ENCODE peak calls at places on chromosomes 1 and 21, in nine cellular contexts. F is cardiac muscle cell; L is left lung; R is psoas muscle; W is upper lobe of right lung; V is heart right ventricle; M is CD8-positive, alpha-beta T cell; D is GM12878; A is AG04450. U is an unnamed sample. For H3K9me3, the result is how much of the 10 kb centered on the place peaks cover.

GRCh38 chr1:223201967-223202366 is 58.9 kb upstream of the TLR5 start:
- DNase-seq in A (no peak), F (no peak), M (no peak), L (peak), W (no peak), R (no peak), V (no peak), D (no peak), U (no peak)

GRCh38 chr1:9455487-9456237 is 83.6 kb upstream of the SLC25A33 start:
- DNase-seq in F (peak), W (peak), R (peak), L (peak), V (peak), D (no peak), A (no peak), M (peak), U (peak)

GRCh38 chr1:232952514-232953175 is 2.2 kb downstream of the NTPCR start:
- DNase-seq in M (peak), R (peak), L (no peak), F (peak), W (no peak), V (no peak), D (peak), A (no peak), U (no peak)

GRCh38 chr1:26279598-26280332 is at the start of gene SH3BGRL3:
- DNase-seq in W (peak), D (no peak), A (peak), F (peak), L (peak), M (peak), R (peak), V (peak), U (peak)

GRCh38 chr1:246761386-246761785 is 37.2 kb downstream of the SCCPDH start:
- DNase-seq in L (no peak), V (no peak), M (no peak), A (no peak), W (no peak), D (no peak), R (no peak), F (no peak), U (no peak)

GRCh38 chr1:29050141-29050540 is 73.6 kb downstream of the TMEM200B start:
- DNase-seq in W (no peak), D (no peak), V (no peak), A (no peak), L (no peak), M (no peak), F (no peak), R (no peak), U (no peak)

GRCh38 chr1:117611121-117611601 is 5.3 kb downstream of the TENT5C start:
- DNase-seq in L (no peak), D (no peak), M (no peak), V (no peak), A (no peak), W (no peak), F (peak), R (no peak), U (no peak)

GRCh38 chr1:31510853-31511789 is 65.2 kb upstream of the TINAGL1 start:
- DNase-seq in L (no peak), W (no peak), M (no peak), V (no peak), D (no peak), A (no peak), R (no peak), F (no peak), U (no peak)

GRCh38 chr1:248007778-248008177 is 5.7 kb upstream of the OR2L5 start:
- DNase-seq in F (no peak), W (no peak), V (no peak), L (no peak), R (no peak), D (no peak), M (no peak), A (no peak), U (no peak)
- H3K9me3 ChIP-seq in F (under half), W (under half), V (under half), L (under half), R (under half), D (under half), M (under half), A (under half), U (under half)

GRCh38 chr1:202697038-202697437 is 13.2 kb downstream of the SYT2 start:
- DNase-seq in R (no peak), W (no peak), L (no peak), M (no peak), A (no peak), F (no peak), V (no peak), D (no peak), U (peak)

GRCh38 chr1:202701200-202701599 is 9.1 kb downstream of the SYT2 start:
- DNase-seq in F (no peak), R (no peak), L (no peak), M (no peak), D (no peak), A (no peak), V (no peak), W (no peak), U (no peak)

GRCh38 chr1:202698276-202698675 is 12.0 kb downstream of the SYT2 start:
- DNase-seq in D (no peak), R (no peak), W (no peak), L (no peak), V (no peak), F (no peak), A (no peak), M (no peak), U (no peak)

GRCh38 chr1:202702088-202702487 is 8.2 kb downstream of the SYT2 start:
- DNase-seq in L (no peak), R (no peak), D (no peak), A (no peak), V (no peak), M (no peak), F (no peak), W (peak), U (no peak)

GRCh38 chr1:202700061-202700460 is 10.2 kb downstream of the SYT2 start:
- DNase-seq in M (no peak), V (no peak), D (no peak), R (no peak), A (no peak), W (no peak), L (no peak), F (no peak), U (no peak)
- TF ChIP-seq CTCF in M (no peak), V (no peak), D (no peak), R (no peak), A (no peak), W (no peak), L (no peak), F (no peak), U (no peak)

DNA sequence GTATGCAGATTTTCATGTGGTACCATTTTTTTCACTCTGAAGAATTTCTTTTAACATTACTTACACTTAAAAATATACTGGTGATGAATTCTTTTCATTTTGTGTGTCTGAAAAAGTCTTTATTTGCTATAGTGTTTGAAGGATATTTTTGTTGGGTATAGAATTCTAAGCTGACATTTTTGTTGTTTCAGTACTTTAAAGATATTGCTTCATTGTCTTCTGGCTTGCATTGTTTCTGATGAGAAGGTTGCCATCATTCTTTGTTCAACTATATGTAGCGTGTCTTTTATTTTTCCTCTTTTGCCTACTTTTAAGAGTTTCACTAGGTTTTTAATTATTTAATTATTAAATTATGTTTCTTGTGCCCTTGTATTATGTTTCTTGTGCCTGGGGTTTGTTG is 8.0 kb downstream of the HS2ST1 start:
- DNase-seq in W (no peak), A (no peak), D (no peak), V (no peak), M (no peak), F (no peak), L (no peak), R (no peak), U (no peak)
- H3K9me3 ChIP-seq in W (under half), A (under half), D (under half), V (under half), M (under half), F (under half), L (under half), R (under half), U (under half)

GRCh38 chr1:209534496-209535250 is 48.8 kb upstream of the CAMK1G start:
- DNase-seq in W (no peak), L (no peak), A (no peak), D (no peak), V (no peak), R (no peak), F (no peak), M (no peak), U (no peak)
- TF ChIP-seq CTCF in W (no peak), L (no peak), A (no peak), D (no peak), V (no peak), R (no peak), F (no peak), M (no peak), U (no peak)

GRCh38 chr1:45394342-45394741 is 54.1 kb upstream of the MUTYH start:
- DNase-seq in M (no peak), D (peak), L (no peak), V (no peak), F (no peak), W (no peak), A (no peak), R (no peak), U (no peak)
- H3K9me3 ChIP-seq in M (under half), D (under half), L (under half), V (under half), F (under half), W (under half), A (under half), R (under half), U (under half)

GRCh38 chr1:191993549-191993948 is 164.7 kb upstream of the RGS18 start:
- DNase-seq in M (no peak), F (peak), R (no peak), A (peak), V (no peak), D (no peak), L (no peak), W (no peak), U (no peak)
- TF ChIP-seq CTCF in M (no peak), F (peak), R (no peak), A (peak), V (peak), D (peak), L (no peak), W (no peak), U (no peak)

GRCh38 chr21:38803075-38803474 is 2.7 kb upstream of the ETS2 start:
- DNase-seq in A (no peak), F (no peak), M (no peak), L (no peak), D (no peak), V (no peak), R (no peak), W (no peak), U (no peak)
- H3K9me3 ChIP-seq in A (under half), F (under half), M (under half), L (under half), D (under half), V (under half), R (under half), W (under half), U (under half)

U was measured in tibial artery.